ENCODE peak calls at places on chromosomes 7 and 10, in eight cellular contexts. One of them, this sample, is unnamed.

GRCh38 chr7:44067064-44067951 is 1.9 kb upstream of the PGAM2 start:
- DNase-seq in activated gamma-delta T cell treated with Interleukin-2 at 50 U/mL for 16 hours: no peak
- DNase-seq in dorsolateral prefrontal cortex: no peak
- DNase-seq in lower lobe of right lung: peak
- DNase-seq in NCI-H460: no peak
- DNase-seq in AG04450: no peak
- DNase-seq in HCT116: no peak
- DNase-seq in stimulated activated CD4-positive, alpha-beta T cell treated with anti-CD3 and anti-CD28 coated beads, Interleukin-1b, Interleukin-23, amount 100 ng/mL, for 24 hours: no peak
- DNase-seq in this sample: no peak

GRCh38 chr7:39749717-39750116 is 126.3 kb downstream of the RALA start:
- DNase-seq in activated gamma-delta T cell treated with Interleukin-2 at 50 U/mL for 16 hours: no peak
- DNase-seq in dorsolateral prefrontal cortex: no peak
- DNase-seq in lower lobe of right lung: no peak
- DNase-seq in NCI-H460: no peak
- DNase-seq in AG04450: no peak
- DNase-seq in HCT116: no peak
- DNase-seq in stimulated activated CD4-positive, alpha-beta T cell treated with anti-CD3 and anti-CD28 coated beads, Interleukin-1b, Interleukin-23, amount 100 ng/mL, for 24 hours: no peak
- DNase-seq in this sample: no peak

GRCh38 chr7:124171068-124171467 is 138.2 kb upstream of the TMEM229A start:
- DNase-seq in activated gamma-delta T cell treated with Interleukin-2 at 50 U/mL for 16 hours: no peak
- DNase-seq in dorsolateral prefrontal cortex: peak
- DNase-seq in lower lobe of right lung: no peak
- DNase-seq in NCI-H460: peak
- DNase-seq in AG04450: peak
- DNase-seq in HCT116: peak
- DNase-seq in stimulated activated CD4-positive, alpha-beta T cell treated with anti-CD3 and anti-CD28 coated beads, Interleukin-1b, Interleukin-23, amount 100 ng/mL, for 24 hours: no peak
- DNase-seq in this sample: no peak

GRCh38 chr7:120373174-120373573 is 100.2 kb downstream of the KCND2 start:
- DNase-seq in activated gamma-delta T cell treated with Interleukin-2 at 50 U/mL for 16 hours: no peak
- DNase-seq in dorsolateral prefrontal cortex: no peak
- DNase-seq in lower lobe of right lung: no peak
- DNase-seq in NCI-H460: no peak
- DNase-seq in AG04450: no peak
- DNase-seq in HCT116: no peak
- DNase-seq in stimulated activated CD4-positive, alpha-beta T cell treated with anti-CD3 and anti-CD28 coated beads, Interleukin-1b, Interleukin-23, amount 100 ng/mL, for 24 hours: no peak
- DNase-seq in this sample: no peak

GRCh38 chr7:104980969-104981670 is 32.9 kb upstream of the KMT2E start:
- DNase-seq in activated gamma-delta T cell treated with Interleukin-2 at 50 U/mL for 16 hours: no peak
- DNase-seq in dorsolateral prefrontal cortex: no peak
- DNase-seq in lower lobe of right lung: no peak
- DNase-seq in NCI-H460: peak
- DNase-seq in AG04450: no peak
- DNase-seq in HCT116: peak
- DNase-seq in stimulated activated CD4-positive, alpha-beta T cell treated with anti-CD3 and anti-CD28 coated beads, Interleukin-1b, Interleukin-23, amount 100 ng/mL, for 24 hours: no peak
- DNase-seq in this sample: no peak

GRCh38 chr10:24357344-24358021 is 148.5 kb downstream of the KIAA1217 start:
- DNase-seq in activated gamma-delta T cell treated with Interleukin-2 at 50 U/mL for 16 hours: no peak
- DNase-seq in dorsolateral prefrontal cortex: no peak
- DNase-seq in lower lobe of right lung: no peak
- DNase-seq in NCI-H460: no peak
- DNase-seq in AG04450: no peak
- DNase-seq in HCT116: no peak
- DNase-seq in stimulated activated CD4-positive, alpha-beta T cell treated with anti-CD3 and anti-CD28 coated beads, Interleukin-1b, Interleukin-23, amount 100 ng/mL, for 24 hours: no peak
- DNase-seq in this sample: no peak

GRCh38 chr10:6271663-6272062 is 68.9 kb downstream of the PFKFB3 start:
- DNase-seq in activated gamma-delta T cell treated with Interleukin-2 at 50 U/mL for 16 hours: no peak
- DNase-seq in dorsolateral prefrontal cortex: no peak
- DNase-seq in lower lobe of right lung: no peak
- DNase-seq in NCI-H460: no peak
- DNase-seq in AG04450: no peak
- DNase-seq in HCT116: no peak
- DNase-seq in stimulated activated CD4-positive, alpha-beta T cell treated with anti-CD3 and anti-CD28 coated beads, Interleukin-1b, Interleukin-23, amount 100 ng/mL, for 24 hours: no peak
- DNase-seq in this sample: no peak

GRCh38 chr7:131945313-131945831 is 388.9 kb upstream of the PODXL start:
- DNase-seq in activated gamma-delta T cell treated with Interleukin-2 at 50 U/mL for 16 hours: no peak
- DNase-seq in dorsolateral prefrontal cortex: peak
- DNase-seq in lower lobe of right lung: peak
- DNase-seq in NCI-H460: peak
- DNase-seq in AG04450: no peak
- DNase-seq in HCT116: peak
- DNase-seq in stimulated activated CD4-positive, alpha-beta T cell treated with anti-CD3 and anti-CD28 coated beads, Interleukin-1b, Interleukin-23, amount 100 ng/mL, for 24 hours: peak
- DNase-seq in this sample: no peak

GRCh38 chr10:90352288-90352687 is 505.6 kb downstream of the HTR7 start:
- DNase-seq in activated gamma-delta T cell treated with Interleukin-2 at 50 U/mL for 16 hours: no peak
- DNase-seq in dorsolateral prefrontal cortex: no peak
- DNase-seq in lower lobe of right lung: no peak
- DNase-seq in NCI-H460: no peak
- DNase-seq in AG04450: no peak
- DNase-seq in HCT116: no peak
- DNase-seq in stimulated activated CD4-positive, alpha-beta T cell treated with anti-CD3 and anti-CD28 coated beads, Interleukin-1b, Interleukin-23, amount 100 ng/mL, for 24 hours: no peak
- DNase-seq in this sample: no peak

GRCh38 chr7:99014113-99014985 is 129.6 kb downstream of the SMURF1 start:
- DNase-seq in activated gamma-delta T cell treated with Interleukin-2 at 50 U/mL for 16 hours: no peak
- DNase-seq in dorsolateral prefrontal cortex: no peak
- DNase-seq in lower lobe of right lung: no peak
- DNase-seq in NCI-H460: no peak
- DNase-seq in AG04450: no peak
- DNase-seq in HCT116: no peak
- DNase-seq in stimulated activated CD4-positive, alpha-beta T cell treated with anti-CD3 and anti-CD28 coated beads, Interleukin-1b, Interleukin-23, amount 100 ng/mL, for 24 hours: no peak
- DNase-seq in this sample: no peak

GRCh38 chr10:61397175-61397986 is 55.8 kb downstream of the TMEM26 start:
- DNase-seq in activated gamma-delta T cell treated with Interleukin-2 at 50 U/mL for 16 hours: no peak
- DNase-seq in dorsolateral prefrontal cortex: no peak
- DNase-seq in lower lobe of right lung: no peak
- DNase-seq in NCI-H460: peak
- DNase-seq in AG04450: no peak
- DNase-seq in HCT116: no peak
- DNase-seq in stimulated activated CD4-positive, alpha-beta T cell treated with anti-CD3 and anti-CD28 coated beads, Interleukin-1b, Interleukin-23, amount 100 ng/mL, for 24 hours: no peak
- DNase-seq in this sample: no peak

GRCh38 chr10:121988361-121989324 is at the start of gene TACC2:
- DNase-seq in activated gamma-delta T cell treated with Interleukin-2 at 50 U/mL for 16 hours: no peak
- DNase-seq in dorsolateral prefrontal cortex: no peak
- DNase-seq in lower lobe of right lung: peak
- DNase-seq in NCI-H460: no peak
- DNase-seq in AG04450: no peak
- DNase-seq in HCT116: peak
- DNase-seq in stimulated activated CD4-positive, alpha-beta T cell treated with anti-CD3 and anti-CD28 coated beads, Interleukin-1b, Interleukin-23, amount 100 ng/mL, for 24 hours: no peak
- DNase-seq in this sample: no peak

GRCh38 chr7:94740490-94740889 is 84.6 kb upstream of the SGCE start:
- DNase-seq in activated gamma-delta T cell treated with Interleukin-2 at 50 U/mL for 16 hours: no peak
- DNase-seq in dorsolateral prefrontal cortex: no peak
- DNase-seq in lower lobe of right lung: no peak
- DNase-seq in NCI-H460: no peak
- DNase-seq in AG04450: no peak
- DNase-seq in HCT116: no peak
- DNase-seq in stimulated activated CD4-positive, alpha-beta T cell treated with anti-CD3 and anti-CD28 coated beads, Interleukin-1b, Interleukin-23, amount 100 ng/mL, for 24 hours: no peak
- DNase-seq in this sample: no peak

GRCh38 chr10:71746344-71747037 is 26.8 kb downstream of the VSIR start:
- DNase-seq in activated gamma-delta T cell treated with Interleukin-2 at 50 U/mL for 16 hours: peak
- DNase-seq in dorsolateral prefrontal cortex: no peak
- DNase-seq in lower lobe of right lung: peak
- DNase-seq in NCI-H460: no peak
- DNase-seq in AG04450: no peak
- DNase-seq in HCT116: no peak
- DNase-seq in stimulated activated CD4-positive, alpha-beta T cell treated with anti-CD3 and anti-CD28 coated beads, Interleukin-1b, Interleukin-23, amount 100 ng/mL, for 24 hours: no peak
- DNase-seq in this sample: no peak

GRCh38 chr7:146956323-146956722 is 839.7 kb downstream of the CNTNAP2 start:
- DNase-seq in activated gamma-delta T cell treated with Interleukin-2 at 50 U/mL for 16 hours: no peak
- DNase-seq in dorsolateral prefrontal cortex: no peak
- DNase-seq in lower lobe of right lung: no peak
- DNase-seq in NCI-H460: no peak
- DNase-seq in AG04450: no peak
- DNase-seq in HCT116: no peak
- DNase-seq in stimulated activated CD4-positive, alpha-beta T cell treated with anti-CD3 and anti-CD28 coated beads, Interleukin-1b, Interleukin-23, amount 100 ng/mL, for 24 hours: no peak
- DNase-seq in this sample: no peak

GRCh38 chr10:3104251-3104918 is 37.0 kb downstream of the PFKP start:
- DNase-seq in activated gamma-delta T cell treated with Interleukin-2 at 50 U/mL for 16 hours: no peak
- DNase-seq in dorsolateral prefrontal cortex: peak
- DNase-seq in lower lobe of right lung: no peak
- DNase-seq in NCI-H460: no peak
- DNase-seq in AG04450: no peak
- DNase-seq in HCT116: no peak
- DNase-seq in stimulated activated CD4-positive, alpha-beta T cell treated with anti-CD3 and anti-CD28 coated beads, Interleukin-1b, Interleukin-23, amount 100 ng/mL, for 24 hours: no peak
- DNase-seq in this sample: no peak

GRCh38 chr7:90945104-90945752 is 319.0 kb upstream of the FZD1 start:
- DNase-seq in activated gamma-delta T cell treated with Interleukin-2 at 50 U/mL for 16 hours: no peak
- DNase-seq in dorsolateral prefrontal cortex: no peak
- DNase-seq in lower lobe of right lung: no peak
- DNase-seq in NCI-H460: no peak
- DNase-seq in AG04450: no peak
- DNase-seq in HCT116: no peak
- DNase-seq in stimulated activated CD4-positive, alpha-beta T cell treated with anti-CD3 and anti-CD28 coated beads, Interleukin-1b, Interleukin-23, amount 100 ng/mL, for 24 hours: no peak
- DNase-seq in this sample: no peak

GRCh38 chr10:17882557-17882956 is 69.2 kb upstream of the SLC39A12 start:
- DNase-seq in activated gamma-delta T cell treated with Interleukin-2 at 50 U/mL for 16 hours: no peak
- DNase-seq in dorsolateral prefrontal cortex: no peak
- DNase-seq in lower lobe of right lung: no peak
- DNase-seq in NCI-H460: no peak
- DNase-seq in AG04450: no peak
- DNase-seq in HCT116: no peak
- DNase-seq in stimulated activated CD4-positive, alpha-beta T cell treated with anti-CD3 and anti-CD28 coated beads, Interleukin-1b, Interleukin-23, amount 100 ng/mL, for 24 hours: no peak
- DNase-seq in this sample: no peak

GRCh38 chr10:59580257-59580863 is 129.3 kb downstream of the SLC16A9 start:
- DNase-seq in activated gamma-delta T cell treated with Interleukin-2 at 50 U/mL for 16 hours: no peak
- DNase-seq in dorsolateral prefrontal cortex: no peak
- DNase-seq in lower lobe of right lung: no peak
- DNase-seq in NCI-H460: peak
- DNase-seq in AG04450: peak
- DNase-seq in HCT116: peak
- DNase-seq in stimulated activated CD4-positive, alpha-beta T cell treated with anti-CD3 and anti-CD28 coated beads, Interleukin-1b, Interleukin-23, amount 100 ng/mL, for 24 hours: no peak
- DNase-seq in this sample: peak

GRCh38 chr7:69643708-69644445 is 45.6 kb downstream of the AUTS2 start:
- DNase-seq in activated gamma-delta T cell treated with Interleukin-2 at 50 U/mL for 16 hours: no peak
- DNase-seq in dorsolateral prefrontal cortex: no peak
- DNase-seq in lower lobe of right lung: no peak
- DNase-seq in NCI-H460: no peak
- DNase-seq in AG04450: no peak
- DNase-seq in HCT116: no peak
- DNase-seq in stimulated activated CD4-positive, alpha-beta T cell treated with anti-CD3 and anti-CD28 coated beads, Interleukin-1b, Interleukin-23, amount 100 ng/mL, for 24 hours: no peak
- DNase-seq in this sample: no peak

GRCh38 chr7:2045559-2046405 is 187.0 kb downstream of the MAD1L1 start:
- DNase-seq in activated gamma-delta T cell treated with Interleukin-2 at 50 U/mL for 16 hours: no peak
- DNase-seq in dorsolateral prefrontal cortex: no peak
- DNase-seq in lower lobe of right lung: peak
- DNase-seq in NCI-H460: no peak
- DNase-seq in AG04450: no peak
- DNase-seq in HCT116: no peak
- DNase-seq in stimulated activated CD4-positive, alpha-beta T cell treated with anti-CD3 and anti-CD28 coated beads, Interleukin-1b, Interleukin-23, amount 100 ng/mL, for 24 hours: no peak
- DNase-seq in this sample: no peak

GRCh38 chr7:127792528-127793342 is 140.7 kb downstream of the SND1 start:
- DNase-seq in activated gamma-delta T cell treated with Interleukin-2 at 50 U/mL for 16 hours: peak
- DNase-seq in dorsolateral prefrontal cortex: no peak
- DNase-seq in lower lobe of right lung: no peak
- DNase-seq in NCI-H460: peak
- DNase-seq in AG04450: no peak
- DNase-seq in HCT116: no peak
- DNase-seq in stimulated activated CD4-positive, alpha-beta T cell treated with anti-CD3 and anti-CD28 coated beads, Interleukin-1b, Interleukin-23, amount 100 ng/mL, for 24 hours: peak
- DNase-seq in this sample: peak

GRCh38 chr7:143205560-143206293 is 16.1 kb upstream of the TAS2R40 start:
- DNase-seq in activated gamma-delta T cell treated with Interleukin-2 at 50 U/mL for 16 hours: no peak
- DNase-seq in dorsolateral prefrontal cortex: no peak
- DNase-seq in lower lobe of right lung: peak
- DNase-seq in NCI-H460: no peak
- DNase-seq in AG04450: no peak
- DNase-seq in HCT116: no peak
- DNase-seq in stimulated activated CD4-positive, alpha-beta T cell treated with anti-CD3 and anti-CD28 coated beads, Interleukin-1b, Interleukin-23, amount 100 ng/mL, for 24 hours: no peak
- DNase-seq in this sample: no peak